ENCODE peak calls at places on chromosomes 13 and 19, in five cellular contexts. F is AG04450, Q is left ventricle myocardium inferior, U is breast epithelium, O is SK-N-SH. R is an unnamed sample. For H3K27me3, the result is how much of the 10 kb centered on the place peaks cover.

GRCh38 chr19:29098863-29099481 is 114.0 kb downstream of the UQCRFS1 start:
- DNase-seq in F (peak), O (no peak), U (no peak), Q (peak), R (no peak)

GRCh38 chr19:47436712-47437401 is 17.5 kb upstream of the MEIS3 start:
- DNase-seq in O (peak), U (peak), Q (peak), F (no peak), R (peak)

GRCh38 chr13:112658807-112659206 is 31.0 kb upstream of the ATP11A start:
- DNase-seq in Q (no peak), U (peak), O (no peak), F (no peak), R (no peak)

GRCh38 chr19:14476663-14477401 is 1.7 kb upstream of the PTGER1 start:
- DNase-seq in U (no peak), O (peak), F (peak), Q (no peak), R (peak)

GRCh38 chr13:112636401-112636975 is 48.5 kb upstream of the TUBGCP3 start:
- DNase-seq in U (peak), F (no peak), Q (no peak), O (no peak), R (peak)

GRCh38 chr13:21625366-21625765 is 21.4 kb upstream of the MICU2 start:
- DNase-seq in F (no peak), Q (no peak), O (peak), U (no peak), R (peak)

GRCh38 chr19:47587295-47587694 is 14.3 kb upstream of the ZNF541 start:
- DNase-seq in Q (no peak), O (no peak), F (no peak), U (no peak), R (no peak)

GRCh38 chr19:11480927-11481776 is at the start of gene ELAVL3:
- DNase-seq in F (no peak), O (peak), Q (no peak), U (no peak), R (peak)

GRCh38 chr13:33940898-33941297 is 122.9 kb downstream of the RFC3 start:
- DNase-seq in O (no peak), U (no peak), Q (no peak), F (no peak), R (peak)

GRCh38 chr19:858868-859843 is at the start of gene CFD:
- DNase-seq in U (no peak), F (no peak), Q (peak), O (peak), R (peak)

GRCh38 chr13:50485979-50486935 is 357.2 kb downstream of the DLEU7 start:
- DNase-seq in U (no peak), O (peak), Q (no peak), F (no peak), R (no peak)

GRCh38 chr13:50128406-50129048 is 113.3 kb downstream of the KCNRG start:
- DNase-seq in U (no peak), Q (no peak), F (no peak), O (no peak), R (peak)

GRCh38 chr19:51020988-51021651 is 1.6 kb upstream of the KLK10 start:
- DNase-seq in Q (no peak), F (peak), O (peak), U (no peak), R (peak)

GRCh38 chr13:58461217-58461616 is 829.7 kb downstream of the PCDH17 start:
- DNase-seq in O (peak), F (no peak), Q (no peak), U (no peak), R (no peak)

GRCh38 chr19:1027953-1028902 is 1.8 kb downstream of the CNN2 start:
- DNase-seq in Q (peak), U (peak), O (peak), F (peak), R (peak)

GRCh38 chr19:42325896-42326771 is 699 bp downstream of the MEGF8 start:
- DNase-seq in O (peak), Q (peak), U (no peak), F (no peak), R (peak)

GRCh38 chr19:6564393-6564792 is 26.6 kb downstream of the CD70 start:
- DNase-seq in F (no peak), O (no peak), U (no peak), Q (no peak), R (peak)

GRCh38 chr19:50330365-50331078 is 1.3 kb upstream of the KCNC3 start:
- DNase-seq in O (peak), F (no peak), Q (peak), U (peak), R (peak)

GRCh38 chr13:98413796-98414195 is 163.1 kb downstream of the STK24 start:
- DNase-seq in F (no peak), O (no peak), U (no peak), Q (no peak), R (no peak)

GRCh38 chr19:18776288-18776594 is 14.9 kb downstream of the COMP start:
- DNase-seq in O (no peak), Q (no peak), U (no peak), F (no peak), R (peak)
- H3K27me3 ChIP-seq in O (under half), Q (under half), U (under half), F (under half), R (half or more)

GRCh38 chr19:4971424-4971793 is 2.5 kb downstream of the KDM4B start:
- DNase-seq in U (no peak), F (no peak), Q (no peak), O (peak), R (peak)
- H3K4me3 ChIP-seq in U (peak), F (peak), Q (peak), O (peak), R (peak)

GRCh38 chr13:26011208-26011573 is 40.6 kb downstream of the SHISA2 start:
- DNase-seq in F (no peak), U (no peak), Q (no peak), O (no peak), R (no peak)

GRCh38 chr13:26007774-26008173 is 44.0 kb downstream of the SHISA2 start:
- DNase-seq in U (no peak), O (no peak), F (no peak), Q (no peak), R (no peak)

GRCh38 chr13:26010487-26011207 is 41.2 kb downstream of the SHISA2 start:
- DNase-seq in O (no peak), F (no peak), Q (no peak), U (no peak), R (peak)

GRCh38 chr13:26015276-26015934 is 36.4 kb downstream of the SHISA2 start:
- DNase-seq in O (no peak), F (no peak), Q (no peak), U (no peak), R (no peak)

DNA sequence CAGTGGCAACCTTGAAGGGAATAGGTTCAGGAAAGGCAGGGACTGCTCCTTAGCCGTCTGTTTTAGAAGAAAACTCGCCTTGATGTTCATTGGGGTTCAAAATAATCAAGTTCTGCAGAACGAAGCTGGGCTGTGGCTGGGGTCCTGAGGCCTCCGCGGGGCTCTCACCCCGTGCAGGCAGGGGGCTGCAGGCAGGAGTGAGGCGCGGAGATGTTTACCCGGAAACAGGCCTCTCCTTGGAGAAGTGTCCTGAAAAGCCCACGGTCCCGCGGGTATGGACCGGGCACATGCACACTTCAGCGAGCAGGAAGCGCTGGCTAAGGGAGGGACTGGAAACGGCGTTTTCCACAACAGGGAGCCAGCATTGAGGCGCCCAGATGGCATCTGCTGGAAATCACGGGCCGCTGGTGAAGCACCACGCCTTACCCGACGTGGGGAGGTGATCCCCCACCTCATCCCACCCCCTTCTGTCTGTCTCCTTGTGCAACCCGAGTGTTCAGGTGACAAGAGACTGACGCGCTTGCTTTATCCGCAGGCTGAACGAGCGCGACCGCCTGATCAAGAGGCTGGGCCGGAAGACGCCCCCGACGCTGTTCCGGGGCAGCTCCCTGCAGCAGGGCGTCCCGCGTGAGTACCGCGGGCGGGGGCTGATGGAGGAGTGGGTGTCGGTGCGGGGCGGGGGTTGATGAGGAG is 39.7 kb downstream of the SHISA2 start:
- DNase-seq in U (no peak), O (no peak), F (no peak), Q (no peak), R (peak)
- H3K27me3 ChIP-seq in U (under half), O (under half), F (under half), Q (under half), R (under half)

GRCh38 chr13:59774511-59774911 is 389.2 kb downstream of the DIAPH3 start:
- DNase-seq in O (no peak), F (peak), Q (no peak), U (no peak), R (no peak)

GRCh38 chr13:59770451-59770850 is 393.3 kb downstream of the DIAPH3 start:
- DNase-seq in F (no peak), U (no peak), O (no peak), Q (no peak), R (no peak)

GRCh38 chr13:59766236-59766635 is 397.5 kb downstream of the DIAPH3 start:
- DNase-seq in U (no peak), F (no peak), Q (no peak), O (no peak), R (no peak)

GRCh38 chr13:59776924-59777690 is 386.6 kb downstream of the DIAPH3 start:
- DNase-seq in Q (no peak), O (no peak), F (peak), U (no peak), R (no peak)

DNA sequence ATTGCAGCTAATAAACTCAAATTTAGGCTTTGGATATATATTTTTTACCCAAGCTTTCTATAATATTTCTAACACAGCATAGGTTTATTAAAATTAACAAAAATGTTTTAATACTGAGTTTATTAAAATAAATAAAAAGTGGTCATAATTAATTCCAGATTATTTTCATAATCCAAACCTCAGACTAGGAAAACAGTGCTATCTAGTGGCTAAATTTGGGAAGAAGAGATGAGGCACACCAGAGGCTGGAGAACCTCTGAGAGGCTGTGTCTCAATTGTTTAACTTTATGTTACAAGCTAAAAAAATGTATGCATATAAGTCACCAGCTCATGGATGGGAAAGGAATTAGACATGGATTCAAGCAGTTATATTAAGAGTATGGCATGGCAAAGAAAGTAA is 392.5 kb downstream of the DIAPH3 start:
- DNase-seq in Q (no peak), F (no peak), U (no peak), O (peak), R (peak)
- H3K4me3 ChIP-seq in Q (no peak), F (no peak), U (no peak), O (no peak), R (no peak)

GRCh38 chr13:27976362-27977177 is 7.5 kb upstream of the CDX2 start:
- DNase-seq in U (no peak), Q (no peak), O (no peak), F (no peak), R (no peak)
- H3K27me3 ChIP-seq in U (under half), Q (half or more), O (half or more), F (half or more), R (half or more)